ENCODE peak calls at places on chromosomes 7 and 10, in six cellular contexts. One of them, this sample, is unnamed.

GRCh38 chr7:17144313-17144712 is 154.1 kb upstream of the AHR start:
- DNase-seq in coronary artery: no peak
- DNase-seq in psoas muscle: no peak
- DNase-seq in astrocyte of the spinal cord: peak; percentile 32
- DNase-seq in GM23338: no peak
- DNase-seq in cardiac muscle cell: peak; percentile 42
- DNase-seq in this sample: peak; percentile 19

GRCh38 chr10:52778511-52779392 is 6.2 kb upstream of the MBL2 start:
- DNase-seq in coronary artery: no peak
- DNase-seq in GM23338: peak; percentile 93
- DNase-seq in psoas muscle: no peak
- DNase-seq in cardiac muscle cell: peak; percentile 71
- DNase-seq in astrocyte of the spinal cord: peak; percentile 35
- DNase-seq in this sample: peak; percentile 67

GRCh38 chr10:24047201-24047600 is 161.7 kb upstream of the KIAA1217 start:
- DNase-seq in GM23338: no peak
- DNase-seq in cardiac muscle cell: no peak
- DNase-seq in psoas muscle: no peak
- DNase-seq in astrocyte of the spinal cord: no peak
- DNase-seq in coronary artery: no peak
- DNase-seq in this sample: no peak

GRCh38 chr10:103856497-103857175 is 1.3 kb upstream of the SH3PXD2A start:
- DNase-seq in cardiac muscle cell: no peak
- DNase-seq in psoas muscle: no peak
- DNase-seq in coronary artery: no peak
- DNase-seq in GM23338: no peak
- DNase-seq in astrocyte of the spinal cord: no peak
- DNase-seq in this sample: no peak

GRCh38 chr10:80177781-80178636 is 27.3 kb downstream of the ANXA11 start:
- DNase-seq in coronary artery: no peak
- DNase-seq in psoas muscle: no peak
- DNase-seq in cardiac muscle cell: peak; percentile 68
- DNase-seq in GM23338: no peak
- DNase-seq in astrocyte of the spinal cord: no peak
- DNase-seq in this sample: peak; percentile 71

GRCh38 chr7:3754488-3755365 is 453.7 kb downstream of the SDK1 start:
- DNase-seq in astrocyte of the spinal cord: peak; percentile 87
- DNase-seq in cardiac muscle cell: peak; percentile 71
- DNase-seq in GM23338: peak; percentile 39
- DNase-seq in psoas muscle: no peak
- DNase-seq in coronary artery: no peak
- DNase-seq in this sample: peak; percentile 73

GRCh38 chr10:72329290-72330058 is 25.2 kb downstream of the DNAJB12 start:
- DNase-seq in cardiac muscle cell: no peak
- DNase-seq in GM23338: no peak
- DNase-seq in coronary artery: no peak
- DNase-seq in psoas muscle: no peak
- DNase-seq in astrocyte of the spinal cord: no peak
- DNase-seq in this sample: no peak

GRCh38 chr7:47485640-47486435 is 96.1 kb downstream of the TNS3 start:
- DNase-seq in cardiac muscle cell: no peak
- DNase-seq in GM23338: no peak
- DNase-seq in astrocyte of the spinal cord: no peak
- DNase-seq in coronary artery: no peak
- DNase-seq in psoas muscle: no peak
- DNase-seq in this sample: no peak

GRCh38 chr10:5013385-5013784 is 9.7 kb upstream of the AKR1C2 start:
- DNase-seq in astrocyte of the spinal cord: no peak
- DNase-seq in cardiac muscle cell: no peak
- DNase-seq in psoas muscle: no peak
- DNase-seq in GM23338: no peak
- DNase-seq in coronary artery: no peak
- DNase-seq in this sample: no peak

GRCh38 chr10:74432841-74433594 is 282.0 kb downstream of the ADK start:
- DNase-seq in GM23338: no peak
- DNase-seq in psoas muscle: no peak
- DNase-seq in coronary artery: no peak
- DNase-seq in cardiac muscle cell: peak; percentile 25
- DNase-seq in astrocyte of the spinal cord: peak; percentile 60
- DNase-seq in this sample: peak; percentile 43

GRCh38 chr7:78803471-78803870 is 650.0 kb downstream of the MAGI2 start:
- DNase-seq in cardiac muscle cell: no peak
- DNase-seq in astrocyte of the spinal cord: no peak
- DNase-seq in GM23338: no peak
- DNase-seq in psoas muscle: no peak
- DNase-seq in coronary artery: no peak
- DNase-seq in this sample: no peak

GRCh38 chr7:141071855-141072547 is 1.9 kb upstream of the TMEM178B start:
- DNase-seq in astrocyte of the spinal cord: no peak
- DNase-seq in cardiac muscle cell: no peak
- DNase-seq in psoas muscle: no peak
- DNase-seq in GM23338: peak; percentile 68
- DNase-seq in coronary artery: no peak
- DNase-seq in this sample: no peak

GRCh38 chr10:11483189-11484148 is 128.0 kb downstream of the USP6NL start:
- DNase-seq in astrocyte of the spinal cord: no peak
- DNase-seq in GM23338: no peak
- DNase-seq in cardiac muscle cell: no peak
- DNase-seq in coronary artery: no peak
- DNase-seq in psoas muscle: no peak
- DNase-seq in this sample: no peak

GRCh38 chr10:74778436-74779094 is 47.8 kb upstream of the KAT6B start:
- DNase-seq in cardiac muscle cell: no peak
- DNase-seq in psoas muscle: no peak
- DNase-seq in GM23338: peak; percentile 19
- DNase-seq in coronary artery: no peak
- DNase-seq in astrocyte of the spinal cord: no peak
- DNase-seq in this sample: no peak

GRCh38 chr10:122343135-122343800 is 31.2 kb upstream of the PLEKHA1 start:
- DNase-seq in astrocyte of the spinal cord: no peak
- DNase-seq in GM23338: no peak
- DNase-seq in cardiac muscle cell: no peak
- DNase-seq in coronary artery: no peak
- DNase-seq in psoas muscle: no peak
- DNase-seq in this sample: no peak

GRCh38 chr10:63634488-63635090 is 113.4 kb downstream of the REEP3 start:
- DNase-seq in astrocyte of the spinal cord: no peak
- DNase-seq in GM23338: no peak
- DNase-seq in cardiac muscle cell: no peak
- DNase-seq in psoas muscle: no peak
- DNase-seq in coronary artery: no peak
- DNase-seq in this sample: no peak

GRCh38 chr10:63636812-63637211 is 115.6 kb downstream of the REEP3 start:
- DNase-seq in GM23338: no peak
- DNase-seq in astrocyte of the spinal cord: no peak
- DNase-seq in coronary artery: no peak
- DNase-seq in cardiac muscle cell: no peak
- DNase-seq in psoas muscle: no peak
- DNase-seq in this sample: no peak

GRCh38 chr10:63630928-63631685 is 109.9 kb downstream of the REEP3 start:
- DNase-seq in cardiac muscle cell: peak; percentile 21
- DNase-seq in astrocyte of the spinal cord: peak; percentile 35
- DNase-seq in coronary artery: no peak
- DNase-seq in GM23338: no peak
- DNase-seq in psoas muscle: no peak
- DNase-seq in this sample: peak; percentile 17

GRCh38 chr10:63631971-63632370 is 110.8 kb downstream of the REEP3 start:
- DNase-seq in psoas muscle: no peak
- DNase-seq in coronary artery: no peak
- DNase-seq in cardiac muscle cell: peak; percentile 64
- DNase-seq in astrocyte of the spinal cord: no peak
- DNase-seq in GM23338: no peak
- DNase-seq in this sample: peak; percentile 36

DNA sequence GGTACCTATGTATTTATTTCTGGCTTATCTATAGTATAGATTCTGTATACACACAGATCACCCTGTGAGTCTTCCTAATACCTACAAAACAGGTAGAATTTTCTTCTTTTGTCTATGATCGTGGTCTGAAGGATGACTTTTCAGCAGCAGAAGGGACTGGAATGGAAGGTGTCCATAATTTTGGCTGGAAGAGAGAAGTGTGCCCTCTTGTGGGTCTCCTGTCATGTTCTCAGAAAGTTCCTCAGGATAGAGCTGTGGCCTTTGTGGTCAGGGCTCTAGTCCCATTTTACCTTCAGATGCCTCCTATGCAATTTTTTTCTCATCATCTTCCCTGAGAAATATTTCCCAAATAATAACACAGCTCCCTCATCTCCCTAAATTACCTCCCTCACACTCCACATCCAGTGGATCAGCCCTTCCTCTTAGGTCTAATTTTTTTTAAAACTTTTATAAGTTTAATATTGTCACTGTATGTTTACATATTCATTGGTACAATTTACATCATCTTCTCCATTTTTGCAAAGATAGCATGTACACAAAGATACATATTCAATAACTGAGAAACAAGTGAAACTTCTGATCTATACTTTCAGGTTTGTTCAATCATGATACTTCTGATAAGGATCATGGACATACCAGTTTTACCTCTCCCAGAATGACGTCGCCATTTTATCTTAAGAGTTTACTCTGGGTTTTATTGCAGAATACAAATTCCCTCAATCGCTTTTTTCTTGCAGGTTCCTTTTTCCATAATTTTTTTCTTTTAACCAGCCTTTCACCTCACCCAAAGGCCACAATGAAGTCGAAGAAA is 112.7 kb downstream of the REEP3 start:
- DNase-seq in psoas muscle: no peak
- DNase-seq in GM23338: peak; percentile 62
- DNase-seq in coronary artery: no peak
- DNase-seq in cardiac muscle cell: peak; percentile 64
- DNase-seq in astrocyte of the spinal cord: peak; percentile 55
- DNase-seq in this sample: peak; percentile 66
- TF ChIP-seq CTCF in psoas muscle: peak; percentile 36
- TF ChIP-seq CTCF in GM23338: peak; percentile 69
- TF ChIP-seq CTCF in coronary artery: no peak
- TF ChIP-seq CTCF in cardiac muscle cell: peak; percentile 38
- TF ChIP-seq CTCF in astrocyte of the spinal cord: peak; percentile 51
- TF ChIP-seq CTCF in this sample: peak; percentile 41

DNA sequence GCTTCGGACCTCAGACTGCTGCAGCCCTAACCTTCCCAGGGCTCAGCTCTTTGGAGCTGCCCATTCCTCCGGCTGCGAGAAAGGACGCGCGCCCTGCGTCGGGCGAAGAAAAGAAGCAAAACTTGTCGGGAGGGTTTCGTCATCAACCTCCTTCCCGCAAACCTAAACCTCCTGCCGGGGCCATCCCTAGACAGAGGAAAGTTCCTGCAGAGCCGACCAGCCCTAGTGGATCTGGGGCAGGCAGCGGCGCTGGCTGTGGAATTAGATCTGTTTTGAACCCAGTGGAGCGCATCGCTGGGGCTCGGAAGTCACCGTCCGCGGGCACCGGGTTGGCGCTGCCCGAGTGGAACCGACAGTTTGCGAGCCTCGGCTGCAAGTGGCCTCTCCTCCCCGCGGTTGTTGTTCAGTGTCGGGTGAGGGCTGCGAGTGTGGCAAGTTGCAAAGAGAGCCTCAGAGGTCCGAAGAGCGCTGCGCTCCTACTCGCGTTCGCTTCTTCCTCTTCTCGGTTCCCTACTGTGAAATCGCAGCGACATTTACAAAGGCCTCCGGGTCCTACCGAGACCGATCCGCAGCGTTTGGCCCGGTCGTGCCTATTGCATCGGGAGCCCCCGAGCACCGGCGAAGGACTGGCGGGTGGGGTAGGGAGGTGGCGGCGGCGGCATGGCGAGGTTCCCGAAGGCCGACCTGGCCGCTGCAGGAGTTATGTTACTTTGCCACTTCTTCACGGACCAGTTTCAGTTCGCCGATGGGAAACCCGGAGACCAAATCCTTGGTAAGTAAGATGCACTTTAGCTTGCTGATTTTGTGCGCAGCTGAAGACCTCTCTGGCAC is at the start of gene PLXDC2:
- DNase-seq in cardiac muscle cell: no peak
- DNase-seq in astrocyte of the spinal cord: peak; percentile 70
- DNase-seq in GM23338: peak; percentile 61
- DNase-seq in psoas muscle: peak; percentile 74
- DNase-seq in coronary artery: peak; percentile 82
- DNase-seq in this sample: peak; percentile 60
- H3K4me3 ChIP-seq in cardiac muscle cell: peak within 1 kb of the TSS; percentile 83
- H3K4me3 ChIP-seq in astrocyte of the spinal cord: peak within 1 kb of the TSS; percentile 81
- H3K4me3 ChIP-seq in GM23338: peak within 1 kb of the TSS; percentile 82
- H3K4me3 ChIP-seq in psoas muscle: peak within 1 kb of the TSS; percentile 83
- H3K4me3 ChIP-seq in coronary artery: peak within 1 kb of the TSS; percentile 98
- H3K4me3 ChIP-seq in this sample: peak within 1 kb of the TSS; percentile 73

GRCh38 chr7:111853231-111853990 is 291.1 kb upstream of the IMMP2L start:
- DNase-seq in GM23338: peak; percentile 32
- DNase-seq in coronary artery: no peak
- DNase-seq in cardiac muscle cell: no peak
- DNase-seq in astrocyte of the spinal cord: no peak
- DNase-seq in psoas muscle: no peak
- DNase-seq in this sample: peak; percentile 25
- TF ChIP-seq CTCF in GM23338: peak; percentile 64
- TF ChIP-seq CTCF in coronary artery: no peak
- TF ChIP-seq CTCF in cardiac muscle cell: peak; percentile 8
- TF ChIP-seq CTCF in astrocyte of the spinal cord: peak; percentile 33
- TF ChIP-seq CTCF in psoas muscle: no peak
- TF ChIP-seq CTCF in this sample: peak; percentile 13

DNA sequence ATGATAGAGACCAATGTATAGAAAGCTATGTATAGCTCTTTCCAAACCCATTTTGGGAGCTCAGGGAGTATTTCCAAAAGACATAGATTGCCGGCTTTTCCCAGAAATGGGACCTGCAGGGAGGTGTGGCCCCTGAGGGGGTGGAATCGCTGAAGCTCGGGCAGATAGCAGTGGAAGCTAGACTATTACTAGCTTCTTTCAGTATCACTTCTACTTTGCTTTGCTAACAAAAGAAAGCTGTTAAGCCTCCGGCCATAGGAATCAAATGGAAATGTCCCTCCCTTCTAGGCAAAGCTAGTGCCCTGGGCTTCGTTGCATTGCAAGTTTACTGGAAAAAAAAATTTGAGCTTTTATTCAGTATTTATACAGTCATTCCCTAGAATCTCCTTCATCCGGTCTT is 30.5 kb upstream of the XRCC2 start:
- DNase-seq in coronary artery: no peak
- DNase-seq in cardiac muscle cell: no peak
- DNase-seq in GM23338: no peak
- DNase-seq in psoas muscle: no peak
- DNase-seq in astrocyte of the spinal cord: no peak
- DNase-seq in this sample: no peak
- H3K4me3 ChIP-seq in coronary artery: no peak overlapping the region
- H3K4me3 ChIP-seq in cardiac muscle cell: no peak overlapping the region
- H3K4me3 ChIP-seq in GM23338: no peak overlapping the region
- H3K4me3 ChIP-seq in psoas muscle: peak overlapping the region; percentile 28
- H3K4me3 ChIP-seq in astrocyte of the spinal cord: no peak overlapping the region
- H3K4me3 ChIP-seq in this sample: no peak overlapping the region

DNA sequence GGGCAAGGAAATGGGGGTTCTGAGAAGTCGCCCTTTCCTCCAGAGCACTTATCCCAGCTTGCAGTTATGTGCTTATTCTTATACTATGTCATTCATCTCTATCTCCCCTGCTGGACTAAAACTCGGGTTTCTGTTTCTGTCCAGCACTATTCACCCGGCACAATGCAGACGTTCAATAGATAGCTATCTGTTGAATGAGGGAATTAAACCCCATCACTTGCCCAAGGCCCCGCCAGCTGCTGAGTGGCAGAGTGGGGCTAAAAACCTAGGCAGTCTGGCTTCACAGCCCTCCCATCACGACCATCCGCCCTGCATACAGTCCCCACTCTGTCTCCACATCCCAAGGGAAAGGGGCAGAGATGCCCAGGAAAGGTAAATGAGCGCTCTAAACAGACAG is 5.4 kb downstream of the SLIT1 start:
- DNase-seq in psoas muscle: no peak
- DNase-seq in astrocyte of the spinal cord: no peak
- DNase-seq in coronary artery: no peak
- DNase-seq in cardiac muscle cell: no peak
- DNase-seq in GM23338: no peak
- DNase-seq in this sample: no peak
- TF ChIP-seq CTCF in psoas muscle: no peak
- TF ChIP-seq CTCF in astrocyte of the spinal cord: no peak
- TF ChIP-seq CTCF in coronary artery: no peak
- TF ChIP-seq CTCF in cardiac muscle cell: no peak
- TF ChIP-seq CTCF in GM23338: no peak
- TF ChIP-seq CTCF in this sample: no peak